ENCODE peak calls at places on chromosome 16, in five cellular contexts. One of them, this sample, is unnamed.

GRCh38 chr16:21950782-21951521 is 2.2 kb upstream of the UQCRC2 start:
- DNase-seq in activated T-cell treated with anti-CD3 and anti-CD28 coated beads, Interleukin-2, amount 50 U/mL, for 72 hours: no peak
- DNase-seq in T-helper 9 cell: no peak
- DNase-seq in NCI-H1105 treated with DMSO at 0.1 percent for 48 hours: peak
- DNase-seq in occipital lobe: no peak
- DNase-seq in this sample: no peak

GRCh38 chr16:75000481-75001081 is 1.8 kb downstream of the ZNRF1 start:
- DNase-seq in activated T-cell treated with anti-CD3 and anti-CD28 coated beads, Interleukin-2, amount 50 U/mL, for 72 hours: no peak
- DNase-seq in T-helper 9 cell: no peak
- DNase-seq in NCI-H1105 treated with DMSO at 0.1 percent for 48 hours: no peak
- DNase-seq in occipital lobe: no peak
- DNase-seq in this sample: no peak

GRCh38 chr16:67989322-67990017 is 9.2 kb upstream of the DPEP3 start:
- DNase-seq in activated T-cell treated with anti-CD3 and anti-CD28 coated beads, Interleukin-2, amount 50 U/mL, for 72 hours: no peak
- DNase-seq in T-helper 9 cell: no peak
- DNase-seq in NCI-H1105 treated with DMSO at 0.1 percent for 48 hours: no peak
- DNase-seq in occipital lobe: no peak
- DNase-seq in this sample: no peak

GRCh38 chr16:9275816-9276354 is 184.4 kb downstream of the HAPSTR1 start:
- DNase-seq in activated T-cell treated with anti-CD3 and anti-CD28 coated beads, Interleukin-2, amount 50 U/mL, for 72 hours: no peak
- DNase-seq in T-helper 9 cell: no peak
- DNase-seq in NCI-H1105 treated with DMSO at 0.1 percent for 48 hours: no peak
- DNase-seq in occipital lobe: no peak
- DNase-seq in this sample: no peak

GRCh38 chr16:86029131-86029741 is 130.3 kb downstream of the IRF8 start:
- DNase-seq in activated T-cell treated with anti-CD3 and anti-CD28 coated beads, Interleukin-2, amount 50 U/mL, for 72 hours: no peak
- DNase-seq in T-helper 9 cell: no peak
- DNase-seq in NCI-H1105 treated with DMSO at 0.1 percent for 48 hours: no peak
- DNase-seq in occipital lobe: no peak
- DNase-seq in this sample: peak

GRCh38 chr16:89197033-89197632 is 3.2 kb downstream of the SLC22A31 start:
- DNase-seq in activated T-cell treated with anti-CD3 and anti-CD28 coated beads, Interleukin-2, amount 50 U/mL, for 72 hours: no peak
- DNase-seq in T-helper 9 cell: no peak
- DNase-seq in NCI-H1105 treated with DMSO at 0.1 percent for 48 hours: no peak
- DNase-seq in occipital lobe: no peak
- DNase-seq in this sample: peak

GRCh38 chr16:31696968-31697743 is 169.5 kb downstream of the AHSP start:
- DNase-seq in activated T-cell treated with anti-CD3 and anti-CD28 coated beads, Interleukin-2, amount 50 U/mL, for 72 hours: no peak
- DNase-seq in T-helper 9 cell: no peak
- DNase-seq in NCI-H1105 treated with DMSO at 0.1 percent for 48 hours: peak
- DNase-seq in occipital lobe: no peak
- DNase-seq in this sample: no peak

GRCh38 chr16:14608111-14608566 is 21.9 kb downstream of the PARN start:
- DNase-seq in activated T-cell treated with anti-CD3 and anti-CD28 coated beads, Interleukin-2, amount 50 U/mL, for 72 hours: no peak
- DNase-seq in T-helper 9 cell: no peak
- DNase-seq in NCI-H1105 treated with DMSO at 0.1 percent for 48 hours: no peak
- DNase-seq in occipital lobe: no peak
- DNase-seq in this sample: no peak

GRCh38 chr16:84039696-84040095 is 2.9 kb downstream of the SLC38A8 start:
- DNase-seq in activated T-cell treated with anti-CD3 and anti-CD28 coated beads, Interleukin-2, amount 50 U/mL, for 72 hours: no peak
- DNase-seq in T-helper 9 cell: no peak
- DNase-seq in NCI-H1105 treated with DMSO at 0.1 percent for 48 hours: no peak
- DNase-seq in occipital lobe: no peak
- DNase-seq in this sample: no peak

GRCh38 chr16:50183316-50183715 is 30.2 kb downstream of the TENT4B start:
- DNase-seq in activated T-cell treated with anti-CD3 and anti-CD28 coated beads, Interleukin-2, amount 50 U/mL, for 72 hours: no peak
- DNase-seq in T-helper 9 cell: no peak
- DNase-seq in NCI-H1105 treated with DMSO at 0.1 percent for 48 hours: no peak
- DNase-seq in occipital lobe: no peak
- DNase-seq in this sample: no peak

GRCh38 chr16:56993204-56993603 is 3.8 kb downstream of the NLRC5 start:
- DNase-seq in activated T-cell treated with anti-CD3 and anti-CD28 coated beads, Interleukin-2, amount 50 U/mL, for 72 hours: no peak
- DNase-seq in T-helper 9 cell: no peak
- DNase-seq in NCI-H1105 treated with DMSO at 0.1 percent for 48 hours: no peak
- DNase-seq in occipital lobe: no peak
- DNase-seq in this sample: no peak

GRCh38 chr16:69833357-69833781 is 71.2 kb downstream of the WWP2 start:
- DNase-seq in activated T-cell treated with anti-CD3 and anti-CD28 coated beads, Interleukin-2, amount 50 U/mL, for 72 hours: no peak
- DNase-seq in T-helper 9 cell: no peak
- DNase-seq in NCI-H1105 treated with DMSO at 0.1 percent for 48 hours: no peak
- DNase-seq in occipital lobe: no peak
- DNase-seq in this sample: no peak

GRCh38 chr16:27314161-27314723 is 468 bp downstream of the IL4R start:
- DNase-seq in activated T-cell treated with anti-CD3 and anti-CD28 coated beads, Interleukin-2, amount 50 U/mL, for 72 hours: peak
- DNase-seq in T-helper 9 cell: peak
- DNase-seq in NCI-H1105 treated with DMSO at 0.1 percent for 48 hours: no peak
- DNase-seq in occipital lobe: no peak
- DNase-seq in this sample: peak

GRCh38 chr16:12002447-12003006 is 26.0 kb downstream of the SNX29 start:
- DNase-seq in activated T-cell treated with anti-CD3 and anti-CD28 coated beads, Interleukin-2, amount 50 U/mL, for 72 hours: no peak
- DNase-seq in T-helper 9 cell: no peak
- DNase-seq in NCI-H1105 treated with DMSO at 0.1 percent for 48 hours: peak
- DNase-seq in occipital lobe: peak
- DNase-seq in this sample: no peak

GRCh38 chr16:86405319-86405718 is 105.0 kb upstream of the FOXF1 start:
- DNase-seq in activated T-cell treated with anti-CD3 and anti-CD28 coated beads, Interleukin-2, amount 50 U/mL, for 72 hours: no peak
- DNase-seq in T-helper 9 cell: no peak
- DNase-seq in NCI-H1105 treated with DMSO at 0.1 percent for 48 hours: no peak
- DNase-seq in occipital lobe: no peak
- DNase-seq in this sample: no peak

GRCh38 chr16:60852635-60853034 is 1183.6 kb downstream of the CDH8 start:
- DNase-seq in activated T-cell treated with anti-CD3 and anti-CD28 coated beads, Interleukin-2, amount 50 U/mL, for 72 hours: no peak
- DNase-seq in T-helper 9 cell: no peak
- DNase-seq in NCI-H1105 treated with DMSO at 0.1 percent for 48 hours: no peak
- DNase-seq in occipital lobe: no peak
- DNase-seq in this sample: no peak

GRCh38 chr16:28878083-28878926 is at the start of gene ATP2A1:
- DNase-seq in activated T-cell treated with anti-CD3 and anti-CD28 coated beads, Interleukin-2, amount 50 U/mL, for 72 hours: no peak
- DNase-seq in T-helper 9 cell: no peak
- DNase-seq in NCI-H1105 treated with DMSO at 0.1 percent for 48 hours: no peak
- DNase-seq in occipital lobe: no peak
- DNase-seq in this sample: no peak